ENCODE peak calls at places on chromosomes 5 and 9, in six cellular contexts. E, M, W, D, S and L are unnamed samples.

GRCh38 chr9:134455951-134456739 is 129.9 kb downstream of the RXRA start:
- DNase-seq in D (peak), W (peak), S (peak), M (peak), E (peak), L (peak)

GRCh38 chr9:76562511-76562911 is 103.5 kb downstream of the GCNT1 start:
- DNase-seq in W (no peak), E (no peak), M (no peak), S (peak), D (no peak), L (no peak)

GRCh38 chr9:20898885-20899554 is 132.4 kb downstream of the HACD4 start:
- DNase-seq in D (no peak), M (no peak), W (peak), E (no peak), S (no peak), L (no peak)

GRCh38 chr9:136392538-136393449 is 7.2 kb downstream of the SNAPC4 start:
- DNase-seq in D (no peak), W (no peak), M (no peak), E (no peak), S (no peak), L (no peak)

GRCh38 chr9:124629600-124629999 is 122.4 kb upstream of the NR5A1 start:
- DNase-seq in W (no peak), M (no peak), E (no peak), D (no peak), S (no peak), L (peak)

GRCh38 chr5:119951330-119951934 is 322.1 kb downstream of the FAM170A start:
- DNase-seq in E (peak), S (no peak), W (no peak), D (no peak), M (no peak), L (no peak)

GRCh38 chr5:761854-762685 is 22.5 kb downstream of the ZDHHC11B start:
- DNase-seq in W (peak), E (peak), S (no peak), D (peak), M (peak), L (peak)

GRCh38 chr5:179459771-179460170 is 90.6 kb upstream of the RUFY1 start:
- DNase-seq in S (no peak), M (no peak), D (no peak), W (no peak), E (no peak), L (no peak)

GRCh38 chr5:17267099-17267498 is 49.7 kb downstream of the BASP1 start:
- DNase-seq in E (no peak), S (no peak), M (no peak), D (no peak), W (no peak), L (no peak)

GRCh38 chr9:79687131-79687447 is 115.3 kb downstream of the TLE4 start:
- DNase-seq in M (no peak), E (no peak), W (no peak), S (no peak), D (no peak), L (no peak)

GRCh38 chr5:6900828-6901227 is 187.6 kb downstream of the TENT4A start:
- DNase-seq in D (no peak), E (peak), W (no peak), S (no peak), M (no peak), L (no peak)

GRCh38 chr5:112681481-112681908 is 56.2 kb upstream of the APC start:
- DNase-seq in M (no peak), D (no peak), E (no peak), W (no peak), S (no peak), L (no peak)

GRCh38 chr5:36462295-36463021 is 143.9 kb upstream of the SLC1A3 start:
- DNase-seq in E (no peak), M (no peak), D (no peak), W (no peak), S (no peak), L (no peak)

GRCh38 chr9:81649475-81649874 is 39.9 kb downstream of the TLE1 start:
- DNase-seq in M (no peak), W (no peak), D (no peak), S (no peak), E (no peak), L (no peak)

GRCh38 chr5:140219068-140219971 is 44.3 kb downstream of the CYSTM1 start:
- DNase-seq in D (no peak), M (no peak), W (peak), E (peak), S (peak), L (no peak)

GRCh38 chr5:3210531-3210930 is 385.1 kb upstream of the IRX1 start:
- DNase-seq in D (no peak), M (no peak), W (no peak), E (no peak), S (no peak), L (no peak)

GRCh38 chr9:113876806-113877236 is 712 bp downstream of the ZNF618 start:
- DNase-seq in E (no peak), D (no peak), W (no peak), S (no peak), M (no peak), L (no peak)

GRCh38 chr9:82447343-82447742 is 458.8 kb downstream of the SPATA31D1 start:
- DNase-seq in S (no peak), W (no peak), M (no peak), E (no peak), D (no peak), L (no peak)

GRCh38 chr5:180117378-180117725 is 45.8 kb upstream of the RNF130 start:
- DNase-seq in M (no peak), E (no peak), W (no peak), S (no peak), D (no peak), L (no peak)

GRCh38 chr5:17203329-17204132 is 13.9 kb upstream of the BASP1 start:
- DNase-seq in E (no peak), M (no peak), D (no peak), W (peak), S (peak), L (peak)

GRCh38 chr5:171299851-171300250 is 9.2 kb upstream of the TLX3 start:
- DNase-seq in E (no peak), D (no peak), S (no peak), M (no peak), W (no peak), L (no peak)

GRCh38 chr5:117872798-117873368 is 1115.5 kb downstream of the DTWD2 start:
- DNase-seq in D (no peak), M (no peak), E (no peak), W (no peak), S (no peak), L (no peak)

GRCh38 chr9:134370638-134371037 is 44.4 kb downstream of the RXRA start:
- DNase-seq in E (no peak), D (no peak), M (no peak), W (no peak), S (no peak), L (no peak)

GRCh38 chr5:169788168-169788567 is 151.1 kb downstream of the DOCK2 start:
- DNase-seq in S (no peak), D (no peak), M (no peak), E (no peak), W (no peak), L (peak)

GRCh38 chr5:95537501-95537900 is 17.3 kb downstream of the SKIC3 start:
- DNase-seq in E (no peak), S (no peak), W (no peak), D (no peak), M (no peak), L (no peak)

GRCh38 chr9:8555767-8556500 is 756.4 kb upstream of the DMAC1 start:
- DNase-seq in W (no peak), E (no peak), S (no peak), M (no peak), D (no peak), L (no peak)

GRCh38 chr9:85941966-85942912 is 1.3 kb downstream of the NAA35 start:
- DNase-seq in S (no peak), W (no peak), D (no peak), M (no peak), E (no peak), L (no peak)

GRCh38 chr9:112245126-112245525 is 70.0 kb upstream of the SUSD1 start:
- DNase-seq in W (no peak), S (no peak), M (no peak), E (no peak), D (no peak), L (no peak)

GRCh38 chr9:118829334-118829733 is 539.9 kb downstream of the BRINP1 start:
- DNase-seq in D (no peak), S (no peak), M (no peak), W (no peak), E (no peak), L (no peak)

GRCh38 chr5:82345108-82345507 is 67.0 kb upstream of the RPS23 start:
- DNase-seq in D (no peak), M (no peak), S (no peak), E (no peak), W (no peak), L (no peak)

GRCh38 chr5:126370796-126371718 is 52.2 kb upstream of the GRAMD2B start:
- DNase-seq in D (peak), W (no peak), E (peak), S (no peak), M (no peak), L (no peak)
- TF ChIP-seq POLR2A in D (peak), W (no peak), E (no peak), S (no peak), M (no peak), L (no peak)

GRCh38 chr9:126723807-126724172 is 81.0 kb upstream of the ZBTB43 start:
- DNase-seq in W (no peak), E (no peak), M (no peak), S (no peak), D (no peak), L (no peak)

GRCh38 chr9:126722922-126723806 is 81.7 kb upstream of the ZBTB43 start:
- DNase-seq in D (peak), S (no peak), M (peak), W (peak), E (peak), L (no peak)

GRCh38 chr9:126720661-126721530 is 83.9 kb upstream of the ZBTB43 start:
- DNase-seq in D (no peak), M (no peak), E (no peak), S (no peak), W (no peak), L (no peak)

GRCh38 chr9:126721531-126722098 is 83.2 kb upstream of the ZBTB43 start:
- DNase-seq in W (peak), S (no peak), D (no peak), M (no peak), E (no peak), L (no peak)

GRCh38 chr9:126722252-126722921 is 82.5 kb upstream of the ZBTB43 start:
- DNase-seq in S (peak), M (peak), W (peak), E (peak), D (peak), L (peak)
- TF ChIP-seq POLR2A in S (no peak), M (no peak), W (peak), E (no peak), D (no peak), L (no peak)

GRCh38 chr9:28179893-28180292 is 606.6 kb upstream of the C9orf72 start:
- DNase-seq in W (no peak), M (no peak), D (no peak), E (no peak), S (no peak), L (no peak)
- TF ChIP-seq POLR2A in W (no peak), M (no peak), D (no peak), E (no peak), S (no peak), L (no peak)

DNA sequence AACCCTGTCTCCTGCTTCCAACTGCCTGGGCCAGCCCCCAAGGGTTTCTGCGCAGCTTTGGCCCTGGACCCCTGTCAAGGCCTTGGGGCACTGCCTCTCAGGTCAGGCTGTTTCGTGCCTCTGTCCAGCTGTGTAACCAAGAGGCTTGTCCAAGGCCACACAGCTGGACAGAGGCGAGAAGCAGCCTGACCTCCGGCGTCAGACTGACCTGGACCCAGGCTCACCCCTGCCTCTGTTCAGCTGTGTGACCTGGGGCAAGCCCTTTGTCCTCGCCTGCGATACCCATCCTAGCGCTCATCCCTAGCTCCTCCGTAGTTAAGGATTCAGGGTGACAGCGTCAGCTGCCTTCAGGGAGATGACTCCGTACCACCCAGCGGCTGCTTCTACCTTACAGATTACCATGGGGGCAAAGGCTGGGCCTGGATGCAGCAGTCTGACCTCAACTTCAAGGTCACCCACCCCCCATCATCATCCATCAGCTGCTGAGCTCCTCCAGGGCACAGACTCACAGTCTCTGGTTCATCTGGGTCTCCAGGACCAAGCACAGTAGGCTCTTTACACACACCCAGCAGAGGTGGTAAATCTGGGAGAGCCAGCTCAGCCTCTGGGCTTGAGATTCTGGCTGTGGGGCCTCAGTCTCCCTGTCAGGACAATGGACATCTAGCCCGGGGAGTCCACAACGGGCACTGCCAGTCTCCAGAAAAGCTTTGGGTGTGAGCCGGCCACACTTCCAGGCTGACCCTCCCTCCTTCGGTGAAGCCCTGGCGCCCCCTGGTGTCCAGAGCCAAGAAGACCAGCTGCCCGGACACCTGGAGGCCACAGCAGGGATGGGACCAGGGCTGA is 7.9 kb downstream of the AK1 start:
- DNase-seq in M (peak), S (peak), E (peak), D (peak), W (peak), L (peak)
- TF ChIP-seq POLR2A in M (no peak), S (no peak), E (no peak), D (no peak), W (no peak), L (no peak)